ENCODE peak calls at places on chromosome 1, in five cellular contexts. Z is vagina, U is activated T-helper 1 cell treated with Interleukin-2 at 50 U/mL for 16 hours, W is nephron progenitor cell, O is psoas muscle. Q is an unnamed sample.

GRCh38 chr1:226185153-226186036 is 1.1 kb downstream of the ACBD3 start:
- DNase-seq in O (no peak), U (no peak), W (no peak), Z (no peak), Q (no peak)

GRCh38 chr1:239457491-239458488 is 71.4 kb downstream of the CHRM3 start:
- DNase-seq in U (no peak), Z (no peak), W (no peak), O (no peak), Q (no peak)

GRCh38 chr1:67896826-67897225 is 63.6 kb upstream of the GNG12 start:
- DNase-seq in U (no peak), O (no peak), Z (no peak), W (no peak), Q (no peak)

GRCh38 chr1:62040450-62040849 is 154.2 kb upstream of the L1TD1 start:
- DNase-seq in Z (no peak), O (no peak), W (no peak), U (no peak), Q (no peak)

GRCh38 chr1:1438531-1439381 is 3.3 kb downstream of the VWA1 start:
- DNase-seq in U (no peak), Z (no peak), W (no peak), O (no peak), Q (no peak)

GRCh38 chr1:211648980-211649934 is 26.2 kb downstream of the NEK2 start:
- DNase-seq in Z (no peak), O (no peak), U (no peak), W (no peak), Q (no peak)

GRCh38 chr1:47759581-47760247 is 237.5 kb downstream of the TRABD2B start:
- DNase-seq in Z (no peak), O (no peak), U (no peak), W (no peak), Q (no peak)

GRCh38 chr1:218397752-218398339 is 52.7 kb downstream of the TGFB2 start:
- DNase-seq in O (no peak), Z (no peak), U (no peak), W (no peak), Q (no peak)

GRCh38 chr1:24970926-24971530 is 41.0 kb upstream of the RUNX3 start:
- DNase-seq in O (peak), U (no peak), W (no peak), Z (no peak), Q (no peak)

GRCh38 chr1:19597463-19598309 is 46.4 kb upstream of the NBL1 start:
- DNase-seq in O (no peak), U (no peak), W (no peak), Z (no peak), Q (no peak)

GRCh38 chr1:25711555-25712298 is 88.3 kb upstream of the SELENON start:
- DNase-seq in O (no peak), Z (no peak), W (no peak), U (peak), Q (peak)

GRCh38 chr1:206439205-206439604 is 31.1 kb upstream of the IKBKE start:
- DNase-seq in U (no peak), W (no peak), Z (no peak), O (no peak), Q (no peak)

GRCh38 chr1:211596418-211597181 is 17.6 kb upstream of the SLC30A1 start:
- DNase-seq in Z (no peak), U (no peak), W (no peak), O (no peak), Q (no peak)

GRCh38 chr1:245356891-245357585 is 202.3 kb downstream of the KIF26B start:
- DNase-seq in O (no peak), W (no peak), Z (no peak), U (no peak), Q (no peak)

GRCh38 chr1:99599678-99600175 is 46.2 kb upstream of the PALMD start:
- DNase-seq in Z (no peak), U (no peak), W (no peak), O (peak), Q (no peak)

GRCh38 chr1:100449477-100449876 is 88.5 kb upstream of the GPR88 start:
- DNase-seq in O (no peak), W (no peak), Z (no peak), U (no peak), Q (no peak)

GRCh38 chr1:107862064-107862463 is 102.9 kb downstream of the VAV3 start:
- DNase-seq in U (no peak), W (no peak), O (no peak), Z (no peak), Q (no peak)

GRCh38 chr1:147560756-147561472 is 19.6 kb downstream of the BCL9 start:
- DNase-seq in O (no peak), W (no peak), U (no peak), Z (no peak), Q (no peak)

GRCh38 chr1:59041878-59042277 is 255.0 kb upstream of the FGGY start:
- DNase-seq in W (no peak), O (peak), Z (no peak), U (no peak), Q (no peak)

GRCh38 chr1:205852969-205853368 is 3.0 kb upstream of the PM20D1 start:
- DNase-seq in O (no peak), W (no peak), U (no peak), Z (no peak), Q (no peak)

GRCh38 chr1:93623875-93624274 is 57.8 kb downstream of the BCAR3 start:
- DNase-seq in U (no peak), O (no peak), W (no peak), Z (no peak), Q (no peak)